ENCODE peak calls at places on chromosomes 12 and 14, in seven cellular contexts. R is AG04450, E is A549, P is heart left ventricle, X is mucosa of descending colon, D is Karpas-422, H is neural progenitor cell. S is an unnamed sample. For H3K9me3, the result is how much of the 10 kb centered on the place peaks cover.

GRCh38 chr12:130608132-130608531 is 108.0 kb downstream of the RIMBP2 start:
- DNase-seq in X (no peak), P (no peak), D (no peak), E (no peak), H (peak), R (no peak), S (no peak)

GRCh38 chr14:26917086-26917485 is 319.3 kb upstream of the NOVA1 start:
- DNase-seq in X (no peak), H (peak), R (no peak), E (no peak), D (no peak), P (no peak), S (no peak)

GRCh38 chr12:122028601-122029560 is 7.2 kb downstream of the BCL7A start:
- DNase-seq in P (no peak), H (no peak), R (no peak), D (peak), E (no peak), X (no peak), S (no peak)

GRCh38 chr12:122185494-122186082 is 2.7 kb downstream of the LRRC43 start:
- DNase-seq in E (no peak), X (no peak), P (no peak), R (no peak), H (no peak), D (no peak), S (no peak)

GRCh38 chr12:59121466-59121865 is 201.2 kb upstream of the LRIG3 start:
- DNase-seq in D (no peak), E (no peak), X (no peak), R (no peak), H (no peak), P (no peak), S (no peak)

GRCh38 chr14:98371141-98371540 is 900.9 kb downstream of the BCL11B start:
- DNase-seq in P (no peak), D (no peak), R (no peak), H (no peak), X (no peak), E (no peak), S (no peak)

GRCh38 chr12:80101126-80101525 is 1.8 kb downstream of the OTOGL start:
- DNase-seq in R (no peak), H (no peak), X (no peak), D (no peak), E (no peak), P (no peak), S (no peak)

GRCh38 chr14:43735926-43736325 is 771.2 kb downstream of the FSCB start:
- DNase-seq in H (no peak), X (no peak), D (no peak), P (no peak), R (no peak), E (no peak), S (no peak)

GRCh38 chr12:45587877-45588530 is 141.5 kb upstream of the ARID2 start:
- DNase-seq in R (no peak), H (no peak), X (peak), P (no peak), E (no peak), D (no peak), S (no peak)

GRCh38 chr12:56126732-56127239 is 1.3 kb upstream of the ESYT1 start:
- DNase-seq in R (no peak), H (no peak), D (peak), E (no peak), P (no peak), X (no peak), S (no peak)

GRCh38 chr14:99819514-99819913 is 26.3 kb downstream of the EML1 start:
- DNase-seq in D (no peak), E (no peak), P (no peak), R (no peak), X (no peak), H (peak), S (no peak)

GRCh38 chr12:99911076-99911475 is 73.7 kb downstream of the ANKS1B start:
- DNase-seq in R (peak), X (peak), D (no peak), E (peak), H (no peak), P (peak), S (no peak)

GRCh38 chr12:31853520-31853919 is 105.7 kb upstream of the RESF1 start:
- DNase-seq in D (no peak), H (no peak), P (no peak), E (no peak), X (no peak), R (no peak), S (no peak)
- H3K9me3 ChIP-seq in D (under half), H (under half), P (under half), E (under half), X (under half), R (under half), S (under half)

GRCh38 chr12:133124674-133125073 is 5.4 kb downstream of the ZNF891 start:
- DNase-seq in X (no peak), R (no peak), D (no peak), H (no peak), P (no peak), E (no peak), S (no peak)
- H3K9me3 ChIP-seq in X (half or more), R (under half), D (half or more), H (half or more), P (under half), E (half or more), S (half or more)

GRCh38 chr14:29566194-29566593 is 361.5 kb downstream of the PRKD1 start:
- DNase-seq in X (no peak), E (no peak), D (no peak), R (no peak), H (no peak), P (no peak), S (no peak)

GRCh38 chr14:29569194-29569593 is 358.5 kb downstream of the PRKD1 start:
- DNase-seq in P (no peak), X (no peak), R (no peak), E (no peak), H (no peak), D (no peak), S (no peak)
- H3K9me3 ChIP-seq in P (under half), X (under half), R (under half), E (under half), H (under half), D (half or more), S (under half)

GRCh38 chr12:126718365-126718764 is 1548.6 kb upstream of the TMEM132C start:
- DNase-seq in H (no peak), E (no peak), X (no peak), P (no peak), R (no peak), D (no peak), S (no peak)
- H3K9me3 ChIP-seq in H (under half), E (under half), X (under half), P (under half), R (under half), D (under half), S (under half)

GRCh38 chr14:106062502-106063272 is 536.3 kb downstream of the TMEM121 start:
- DNase-seq in R (no peak), P (no peak), X (no peak), D (no peak), E (no peak), H (no peak), S (no peak)

GRCh38 chr14:106058342-106058741 is 532.0 kb downstream of the TMEM121 start:
- DNase-seq in D (no peak), E (no peak), R (no peak), H (no peak), P (no peak), X (no peak), S (no peak)

GRCh38 chr14:106055257-106055656 is 528.9 kb downstream of the TMEM121 start:
- DNase-seq in E (no peak), D (no peak), P (no peak), X (no peak), R (no peak), H (no peak), S (no peak)

GRCh38 chr14:106060576-106060975 is 534.2 kb downstream of the TMEM121 start:
- DNase-seq in H (no peak), X (no peak), D (no peak), E (no peak), P (no peak), R (no peak), S (no peak)
- H3K9me3 ChIP-seq in H (under half), X (under half), D (under half), E (under half), P (under half), R (under half), S (under half)

DNA sequence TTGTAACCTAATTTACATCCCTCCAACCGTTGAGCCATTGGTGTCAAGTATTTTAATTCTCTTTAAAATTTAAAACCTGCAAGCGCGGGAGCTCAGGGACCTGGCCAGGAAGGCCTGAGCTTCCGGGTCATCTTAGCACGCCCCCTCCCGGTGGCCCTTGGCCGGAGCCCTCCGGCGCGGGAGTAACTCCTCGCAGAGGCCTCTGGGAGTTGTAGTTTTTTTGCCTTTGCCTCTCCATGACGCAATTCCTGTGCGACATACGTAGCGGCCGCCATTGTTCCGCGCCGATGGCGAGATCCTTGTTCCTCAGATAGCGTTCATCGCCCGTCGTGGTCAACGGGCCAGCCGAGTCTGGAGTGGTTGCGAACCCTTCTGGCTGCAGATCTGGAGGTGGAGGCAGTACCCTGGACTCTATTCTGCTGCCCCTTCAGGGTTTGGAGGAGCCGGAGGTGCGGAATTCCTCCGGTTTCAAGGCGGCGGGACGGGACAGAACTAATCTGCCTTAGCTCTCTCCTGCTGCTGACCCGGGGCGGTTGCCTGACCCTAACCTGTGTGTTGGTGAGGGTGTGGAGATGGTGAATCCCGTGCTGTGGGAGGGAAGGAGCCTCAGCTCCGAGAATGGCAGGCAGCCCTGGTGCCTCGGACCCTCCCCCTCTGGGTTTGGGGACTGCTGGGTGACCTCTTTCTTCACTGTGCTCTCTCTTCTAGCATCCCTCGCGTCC is at the start of gene ZNF268:
- DNase-seq in R (peak), E (peak), D (peak), P (peak), X (peak), H (peak), S (peak)
- H3K9me3 ChIP-seq in R (half or more), E (half or more), D (under half), P (under half), X (half or more), H (under half), S (under half)